ENCODE peak calls at places on chromosomes 13 and 19, in seven cellular contexts. I is GDM1, U is spleen, N is NT2/D1, H is NCI-H2081, W is NCI-H345, R is germinal center. D is an unnamed sample.

GRCh38 chr19:12224676-12225075 is 61.8 kb downstream of the ZNF136 start:
- DNase-seq in W (no peak), I (no peak), R (no peak), U (no peak), N (no peak), H (no peak), D (no peak)

GRCh38 chr19:45653634-45654033 is 14.4 kb upstream of the GIPR start:
- DNase-seq in U (no peak), H (no peak), W (no peak), N (no peak), I (no peak), R (no peak), D (no peak)

GRCh38 chr13:102878491-102878890 is 32.7 kb downstream of the ERCC5 start:
- DNase-seq in R (no peak), W (no peak), N (no peak), I (no peak), H (no peak), U (no peak), D (no peak)

GRCh38 chr19:6418562-6418932 is 6.1 kb downstream of the KHSRP start:
- DNase-seq in W (no peak), I (no peak), U (no peak), N (no peak), R (no peak), H (no peak), D (no peak)

GRCh38 chr13:37070956-37071355 is 11.5 kb upstream of the SUPT20H start:
- DNase-seq in I (no peak), W (no peak), R (no peak), N (no peak), H (no peak), U (peak), D (no peak)

GRCh38 chr19:39178296-39179006 is 18.3 kb upstream of the NCCRP1 start:
- DNase-seq in U (no peak), H (no peak), I (no peak), N (no peak), R (no peak), W (no peak), D (no peak)

GRCh38 chr13:26541678-26542553 is 15.6 kb upstream of the WASF3 start:
- DNase-seq in H (no peak), U (no peak), W (no peak), N (no peak), I (no peak), R (no peak), D (no peak)

GRCh38 chr13:103794526-103794925 is 728.3 kb upstream of the SLC10A2 start:
- DNase-seq in H (no peak), R (no peak), W (no peak), U (no peak), N (no peak), I (no peak), D (no peak)

GRCh38 chr19:14472202-14472961 is 2.8 kb downstream of the PTGER1 start:
- DNase-seq in U (peak), R (peak), H (peak), N (no peak), I (no peak), W (peak), D (peak)

GRCh38 chr19:18062043-18062442 is 24.7 kb downstream of the IL12RB1 start:
- DNase-seq in N (no peak), W (peak), R (no peak), U (no peak), H (peak), I (no peak), D (no peak)

GRCh38 chr13:47678201-47678963 is 322.7 kb downstream of the SUCLA2 start:
- DNase-seq in W (no peak), R (no peak), U (no peak), I (no peak), N (no peak), H (no peak), D (no peak)

GRCh38 chr19:48569814-48570213 is 17.8 kb downstream of the SULT2B1 start:
- DNase-seq in H (no peak), W (no peak), U (no peak), R (no peak), I (no peak), N (no peak), D (no peak)

GRCh38 chr19:35348909-35349611 is 1.4 kb downstream of the FFAR1 start:
- DNase-seq in W (peak), R (peak), N (no peak), H (no peak), I (no peak), U (peak), D (no peak)

GRCh38 chr19:43934985-43935708 is at the start of gene ZNF45:
- DNase-seq in W (peak), H (peak), N (peak), U (peak), I (peak), R (peak), D (peak)

GRCh38 chr13:24080134-24080533 is 80.4 kb upstream of the SPATA13 start:
- DNase-seq in I (no peak), U (no peak), N (no peak), H (no peak), W (no peak), R (no peak), D (no peak)

GRCh38 chr13:46288570-46289259 is 77.0 kb downstream of the LRRC63 start:
- DNase-seq in H (peak), N (peak), R (peak), W (peak), I (peak), U (no peak), D (peak)

GRCh38 chr13:80529734-80530133 is 188.8 kb upstream of the SPRY2 start:
- DNase-seq in I (no peak), U (no peak), R (no peak), N (no peak), H (no peak), W (no peak), D (no peak)

GRCh38 chr13:23430664-23431063 is 2.8 kb downstream of the SACS start:
- DNase-seq in N (no peak), W (no peak), R (no peak), I (no peak), H (no peak), U (no peak), D (no peak)

GRCh38 chr19:1875646-1876493 is 9.4 kb downstream of the ABHD17A start:
- DNase-seq in W (peak), U (peak), H (peak), R (peak), I (peak), N (peak), D (peak)

GRCh38 chr19:54837542-54837941 is 12.7 kb upstream of the KIR3DL2 start:
- DNase-seq in U (no peak), W (no peak), H (no peak), I (no peak), N (no peak), R (no peak), D (no peak)

GRCh38 chr13:50587122-50587521 is 256.4 kb downstream of the DLEU7 start:
- DNase-seq in R (peak), W (no peak), H (no peak), I (no peak), U (no peak), N (no peak), D (no peak)

GRCh38 chr19:18896421-18896841 is 473 bp upstream of the CERS1 start:
- DNase-seq in U (peak), I (no peak), H (no peak), R (peak), N (no peak), W (no peak), D (no peak)

GRCh38 chr13:99086869-99087129 is 108.9 kb upstream of the DOCK9 start:
- DNase-seq in W (no peak), I (no peak), R (no peak), U (no peak), H (peak), N (no peak), D (no peak)

GRCh38 chr13:48334534-48335127 is 31.1 kb downstream of the RB1 start:
- DNase-seq in H (peak), U (no peak), I (no peak), R (no peak), W (no peak), N (no peak), D (no peak)

GRCh38 chr13:75803175-75803611 is 167.1 kb downstream of the LMO7 start:
- DNase-seq in R (no peak), I (no peak), W (peak), H (peak), U (no peak), N (peak), D (peak)

GRCh38 chr13:80400164-80400767 is 59.3 kb upstream of the SPRY2 start:
- DNase-seq in H (peak), W (peak), R (no peak), I (no peak), N (no peak), U (no peak), D (no peak)

GRCh38 chr13:108328848-108329247 is 59.3 kb downstream of the TNFSF13B start:
- DNase-seq in U (no peak), N (no peak), W (peak), I (no peak), R (no peak), H (no peak), D (no peak)

GRCh38 chr13:44313674-44314073 is 60.0 kb upstream of the SERP2 start:
- DNase-seq in U (no peak), H (no peak), W (no peak), R (no peak), N (no peak), I (peak), D (no peak)

GRCh38 chr13:88456155-88456554 is 785.0 kb downstream of the SLITRK5 start:
- DNase-seq in U (no peak), H (no peak), W (no peak), N (no peak), I (peak), R (no peak), D (no peak)

GRCh38 chr13:97660488-97661086 is 226.6 kb downstream of the RAP2A start:
- DNase-seq in H (no peak), N (no peak), W (no peak), R (no peak), I (no peak), U (no peak), D (no peak)

GRCh38 chr19:17090501-17091074 is 15.0 kb downstream of the MYO9B start:
- DNase-seq in R (no peak), N (no peak), W (no peak), I (no peak), U (no peak), H (no peak), D (no peak)

GRCh38 chr19:1167687-1168561 is 6.1 kb downstream of the SBNO2 start:
- DNase-seq in N (no peak), I (no peak), U (peak), R (no peak), W (no peak), H (no peak), D (no peak)

GRCh38 chr19:57888107-57888493 is 737 bp downstream of the ZNF814 start:
- DNase-seq in W (no peak), N (no peak), I (no peak), U (no peak), R (no peak), H (no peak), D (no peak)

GRCh38 chr13:107373551-107373950 is 805.6 kb upstream of the ARGLU1 start:
- DNase-seq in U (no peak), H (peak), N (peak), I (no peak), W (peak), R (no peak), D (peak)

GRCh38 chr13:65932013-65932412 is 1298.1 kb downstream of the PCDH9 start:
- DNase-seq in U (no peak), R (no peak), I (no peak), H (no peak), N (no peak), W (no peak), D (no peak)

GRCh38 chr19:7982103-7982502 is 23.3 kb downstream of the ELAVL1 start:
- DNase-seq in N (no peak), I (no peak), H (no peak), U (peak), R (no peak), W (no peak), D (no peak)

GRCh38 chr19:34985249-34986022 is 14.7 kb upstream of the GRAMD1A start:
- DNase-seq in H (no peak), N (no peak), I (no peak), U (no peak), R (no peak), W (no peak), D (no peak)

GRCh38 chr13:19957320-19958118 is 1.0 kb upstream of the ZMYM2 start:
- DNase-seq in W (peak), N (peak), R (peak), U (peak), I (peak), H (peak), D (peak)

GRCh38 chr13:91482427-91482826 is 84.0 kb downstream of the GPC5 start:
- DNase-seq in U (no peak), W (no peak), N (peak), H (no peak), R (no peak), I (no peak), D (no peak)

D was measured in NCI-H774.